ENCODE peak calls at places on chromosomes 13 and 19, in five cellular contexts. One of them, this sample, is unnamed.

GRCh38 chr13:96020155-96020575 is 33.0 kb downstream of the UGGT2 start:
- DNase-seq in neuronal stem cell: peak
- DNase-seq in H9: peak
- DNase-seq in H1: no peak
- DNase-seq in mesenchymal stem cell: peak
- DNase-seq in this sample: peak

GRCh38 chr19:5154129-5154798 is 185.4 kb downstream of the KDM4B start:
- DNase-seq in neuronal stem cell: no peak
- DNase-seq in H9: peak
- DNase-seq in H1: no peak
- DNase-seq in mesenchymal stem cell: no peak
- DNase-seq in this sample: no peak

GRCh38 chr13:26254583-26255102 is 714 bp downstream of the CDK8 start:
- DNase-seq in neuronal stem cell: no peak
- DNase-seq in H9: peak
- DNase-seq in H1: no peak
- DNase-seq in mesenchymal stem cell: peak
- DNase-seq in this sample: peak

GRCh38 chr13:28347456-28348371 is 147.2 kb downstream of the FLT1 start:
- DNase-seq in neuronal stem cell: no peak
- DNase-seq in H9: no peak
- DNase-seq in H1: no peak
- DNase-seq in mesenchymal stem cell: no peak
- DNase-seq in this sample: no peak

GRCh38 chr19:11435057-11435832 is at the start of the genes ODAD3 and PRKCSH:
- DNase-seq in neuronal stem cell: peak
- DNase-seq in H9: peak
- DNase-seq in H1: peak
- DNase-seq in mesenchymal stem cell: peak
- DNase-seq in this sample: peak

GRCh38 chr13:93420887-93421286 is 194.3 kb downstream of the GPC6 start:
- DNase-seq in neuronal stem cell: no peak
- DNase-seq in H9: no peak
- DNase-seq in H1: no peak
- DNase-seq in mesenchymal stem cell: no peak
- DNase-seq in this sample: no peak

GRCh38 chr19:14091086-14091884 is 734 bp upstream of the SAMD1 start:
- DNase-seq in neuronal stem cell: peak
- DNase-seq in H9: no peak
- DNase-seq in H1: no peak
- DNase-seq in mesenchymal stem cell: peak
- DNase-seq in this sample: peak

GRCh38 chr13:23322353-23323336 is 110.9 kb downstream of the SACS start:
- DNase-seq in neuronal stem cell: no peak
- DNase-seq in H9: no peak
- DNase-seq in H1: no peak
- DNase-seq in mesenchymal stem cell: no peak
- DNase-seq in this sample: no peak

GRCh38 chr19:44748426-44749254 is at the start of gene BCL3:
- DNase-seq in neuronal stem cell: no peak
- DNase-seq in H9: no peak
- DNase-seq in H1: no peak
- DNase-seq in mesenchymal stem cell: peak
- DNase-seq in this sample: peak

GRCh38 chr13:42594577-42595571 is 20.9 kb downstream of the TNFSF11 start:
- DNase-seq in neuronal stem cell: peak
- DNase-seq in H9: peak
- DNase-seq in H1: no peak
- DNase-seq in mesenchymal stem cell: peak
- DNase-seq in this sample: peak

GRCh38 chr13:41603917-41604316 is 146.6 kb downstream of the RGCC start:
- DNase-seq in neuronal stem cell: no peak
- DNase-seq in H9: no peak
- DNase-seq in H1: no peak
- DNase-seq in mesenchymal stem cell: peak
- DNase-seq in this sample: no peak

GRCh38 chr19:55461974-55462628 is 659 bp upstream of the ISOC2 start:
- DNase-seq in neuronal stem cell: no peak
- DNase-seq in H9: no peak
- DNase-seq in H1: no peak
- DNase-seq in mesenchymal stem cell: peak
- DNase-seq in this sample: no peak

GRCh38 chr13:33276581-33276980 is 9.0 kb downstream of the STARD13 start:
- DNase-seq in neuronal stem cell: no peak
- DNase-seq in H9: no peak
- DNase-seq in H1: no peak
- DNase-seq in mesenchymal stem cell: no peak
- DNase-seq in this sample: no peak

GRCh38 chr13:51589793-51590192 is 5.5 kb downstream of the WDFY2 start:
- DNase-seq in neuronal stem cell: no peak
- DNase-seq in H9: no peak
- DNase-seq in H1: no peak
- DNase-seq in mesenchymal stem cell: peak
- DNase-seq in this sample: no peak

GRCh38 chr13:35470671-35471465 is 5.6 kb downstream of the MAB21L1 start:
- DNase-seq in neuronal stem cell: peak
- DNase-seq in H9: peak
- DNase-seq in H1: no peak
- DNase-seq in mesenchymal stem cell: peak
- DNase-seq in this sample: no peak

GRCh38 chr19:28737526-28737925 is 475.4 kb downstream of the UQCRFS1 start:
- DNase-seq in neuronal stem cell: no peak
- DNase-seq in H9: no peak
- DNase-seq in H1: no peak
- DNase-seq in mesenchymal stem cell: no peak
- DNase-seq in this sample: no peak

GRCh38 chr19:28855216-28855615 is 357.7 kb downstream of the UQCRFS1 start:
- DNase-seq in neuronal stem cell: no peak
- DNase-seq in H9: no peak
- DNase-seq in H1: no peak
- DNase-seq in mesenchymal stem cell: no peak
- DNase-seq in this sample: no peak

GRCh38 chr13:68185767-68186166 is 955.6 kb upstream of the PCDH9 start:
- DNase-seq in neuronal stem cell: no peak
- DNase-seq in H9: no peak
- DNase-seq in H1: no peak
- DNase-seq in mesenchymal stem cell: no peak
- DNase-seq in this sample: no peak

GRCh38 chr19:44903602-44904425 is 1.8 kb upstream of the APOE start:
- DNase-seq in neuronal stem cell: peak
- DNase-seq in H9: peak
- DNase-seq in H1: peak
- DNase-seq in mesenchymal stem cell: peak
- DNase-seq in this sample: peak

GRCh38 chr19:29487432-29487831 is 38.4 kb upstream of the VSTM2B start:
- DNase-seq in neuronal stem cell: no peak
- DNase-seq in H9: no peak
- DNase-seq in H1: no peak
- DNase-seq in mesenchymal stem cell: no peak
- DNase-seq in this sample: no peak

GRCh38 chr13:28035146-28035782 is 46.8 kb upstream of the URAD start:
- DNase-seq in neuronal stem cell: no peak
- DNase-seq in H9: no peak
- DNase-seq in H1: no peak
- DNase-seq in mesenchymal stem cell: peak
- DNase-seq in this sample: peak

GRCh38 chr19:7637374-7638256 is 705 bp downstream of the STXBP2 start:
- DNase-seq in neuronal stem cell: no peak
- DNase-seq in H9: no peak
- DNase-seq in H1: no peak
- DNase-seq in mesenchymal stem cell: peak
- DNase-seq in this sample: peak

GRCh38 chr13:32594339-32594738 is 8.1 kb downstream of the PDS5B start:
- DNase-seq in neuronal stem cell: no peak
- DNase-seq in H9: no peak
- DNase-seq in H1: no peak
- DNase-seq in mesenchymal stem cell: no peak
- DNase-seq in this sample: no peak

GRCh38 chr13:84446972-84447700 is 564.9 kb upstream of the SLITRK1 start:
- DNase-seq in neuronal stem cell: no peak
- DNase-seq in H9: no peak
- DNase-seq in H1: no peak
- DNase-seq in mesenchymal stem cell: no peak
- DNase-seq in this sample: no peak

GRCh38 chr13:102571075-102571474 is 25.7 kb upstream of the TPP2 start:
- DNase-seq in neuronal stem cell: no peak
- DNase-seq in H9: peak
- DNase-seq in H1: no peak
- DNase-seq in mesenchymal stem cell: no peak
- DNase-seq in this sample: no peak

GRCh38 chr13:25143693-25144092 is 28.4 kb downstream of the AMER2 start:
- DNase-seq in neuronal stem cell: no peak
- DNase-seq in H9: no peak
- DNase-seq in H1: no peak
- DNase-seq in mesenchymal stem cell: no peak
- DNase-seq in this sample: no peak

GRCh38 chr13:25151626-25152025 is 20.5 kb downstream of the AMER2 start:
- DNase-seq in neuronal stem cell: no peak
- DNase-seq in H9: no peak
- DNase-seq in H1: no peak
- DNase-seq in mesenchymal stem cell: no peak
- DNase-seq in this sample: no peak

GRCh38 chr13:25149670-25150069 is 22.4 kb downstream of the AMER2 start:
- DNase-seq in neuronal stem cell: no peak
- DNase-seq in H9: no peak
- DNase-seq in H1: no peak
- DNase-seq in mesenchymal stem cell: no peak
- DNase-seq in this sample: no peak

GRCh38 chr13:25153736-25154135 is 18.4 kb downstream of the AMER2 start:
- DNase-seq in neuronal stem cell: no peak
- DNase-seq in H9: no peak
- DNase-seq in H1: no peak
- DNase-seq in mesenchymal stem cell: no peak
- DNase-seq in this sample: no peak

DNA sequence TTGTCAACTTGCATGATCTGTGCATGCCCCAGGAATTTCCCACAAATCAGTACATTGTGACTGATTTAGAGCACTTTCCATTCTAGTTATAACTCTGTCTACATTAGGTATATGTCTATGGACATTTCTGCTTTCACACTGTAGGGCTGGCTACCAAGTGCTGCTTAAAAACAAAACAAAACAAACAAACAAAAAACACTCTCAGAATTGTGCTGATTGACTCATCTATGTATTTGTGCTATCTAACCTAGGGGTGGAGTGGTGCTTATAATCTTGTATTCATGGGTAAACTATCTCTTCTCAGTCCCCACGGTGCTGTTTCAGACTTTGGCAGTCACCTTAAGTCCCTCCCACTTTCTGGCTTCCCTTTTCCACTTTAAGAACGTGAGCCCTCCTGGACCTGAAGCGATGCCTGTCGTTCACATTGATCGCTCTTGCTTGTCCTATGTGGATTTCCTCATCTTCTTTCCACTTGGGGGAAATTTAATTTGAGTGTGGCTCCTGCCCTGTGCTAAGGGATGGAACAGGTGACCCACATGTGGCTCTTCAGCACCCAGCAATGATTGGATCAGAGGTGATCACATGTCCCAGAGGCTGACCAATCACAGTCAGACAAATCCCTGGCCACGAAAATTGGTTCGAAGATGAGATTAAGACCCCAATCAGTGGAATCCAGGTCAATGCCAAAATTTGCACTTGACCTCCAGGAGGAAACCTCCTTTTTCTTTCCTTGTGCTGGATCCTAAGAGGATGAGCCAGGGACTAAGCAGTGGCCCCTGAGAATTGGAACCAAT is 23.9 kb downstream of the AMER2 start:
- DNase-seq in neuronal stem cell: no peak
- DNase-seq in H9: no peak
- DNase-seq in H1: no peak
- DNase-seq in mesenchymal stem cell: no peak
- DNase-seq in this sample: no peak
- H2BK12ac ChIP-seq in neuronal stem cell: no peak
- H2BK12ac ChIP-seq in H9: no peak
- H2BK12ac ChIP-seq in H1: peak
- H2BK12ac ChIP-seq in mesenchymal stem cell: no peak
- H2BK12ac ChIP-seq in this sample: no peak

DNA sequence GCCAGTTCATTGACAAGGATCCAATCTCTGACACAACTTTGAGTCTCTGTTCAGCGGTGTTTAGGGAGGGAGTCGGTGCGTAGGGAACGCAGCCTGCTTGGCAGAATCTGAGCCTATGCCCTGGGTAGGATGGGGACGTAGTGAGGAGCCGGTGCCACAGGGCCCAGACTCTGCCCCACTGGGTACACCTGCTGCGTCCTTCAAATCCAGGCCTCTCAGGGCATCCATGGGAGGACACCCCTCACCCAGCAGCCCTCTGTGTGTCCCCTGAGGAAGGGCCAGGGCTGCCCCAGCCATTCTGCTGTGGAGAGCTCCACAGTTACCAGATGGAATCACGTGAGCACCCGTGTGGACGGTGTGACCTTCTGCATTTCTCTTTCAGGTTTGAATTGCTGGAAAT is 133.2 kb upstream of the MCF2L start:
- DNase-seq in neuronal stem cell: no peak
- DNase-seq in H9: no peak
- DNase-seq in H1: no peak
- DNase-seq in mesenchymal stem cell: no peak
- DNase-seq in this sample: no peak
- H3K9ac ChIP-seq in neuronal stem cell: peak
- H3K9ac ChIP-seq in H9: no peak
- H3K9ac ChIP-seq in H1: no peak
- H3K9ac ChIP-seq in mesenchymal stem cell: no peak
- H3K9ac ChIP-seq in this sample: no peak

GRCh38 chr19:1252221-1252817 is 3.9 kb downstream of the MIDN start:
- DNase-seq in neuronal stem cell: no peak
- DNase-seq in H9: no peak
- DNase-seq in H1: no peak
- DNase-seq in mesenchymal stem cell: peak
- DNase-seq in this sample: peak
- H2BK5ac ChIP-seq in neuronal stem cell: peak
- H2BK5ac ChIP-seq in H9: no peak
- H2BK5ac ChIP-seq in H1: no peak
- H2BK5ac ChIP-seq in mesenchymal stem cell: peak
- H2BK5ac ChIP-seq in this sample: peak

DNA sequence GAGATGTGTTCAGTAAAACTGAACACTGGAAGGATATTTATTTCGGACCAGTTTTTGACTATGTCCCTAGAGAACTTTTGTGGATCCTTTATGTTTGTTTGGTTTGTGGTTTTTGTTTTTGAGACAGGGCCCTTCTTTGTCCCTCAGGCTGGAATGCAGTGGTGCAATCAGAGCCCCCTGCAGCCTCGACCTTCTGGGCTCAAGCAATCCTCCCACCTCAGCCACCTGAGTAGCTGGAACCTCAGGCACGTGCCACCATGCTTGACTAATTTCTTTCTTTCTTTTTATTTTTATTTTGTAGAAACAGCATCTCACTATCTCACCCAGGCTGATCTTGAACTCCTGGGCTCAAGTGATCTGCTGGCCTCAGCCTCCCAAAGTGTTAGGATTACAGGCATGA is 955 bp upstream of the ZNF709 start:
- DNase-seq in neuronal stem cell: no peak
- DNase-seq in H9: no peak
- DNase-seq in H1: no peak
- DNase-seq in mesenchymal stem cell: no peak
- DNase-seq in this sample: no peak
- H2BK12ac ChIP-seq in neuronal stem cell: no peak
- H2BK12ac ChIP-seq in H9: no peak
- H2BK12ac ChIP-seq in H1: no peak
- H2BK12ac ChIP-seq in mesenchymal stem cell: no peak
- H2BK12ac ChIP-seq in this sample: no peak

This sample was measured in trophoblast cell.